ENCODE peak calls at places on chromosomes 7 and 10, in four cellular contexts. J is IMR-90, V is mesenchymal stem cell, M is neuronal stem cell. Q is an unnamed sample.
A peak's percentile ranks its signal among the peaks of the same experiment; 100 is the strongest.

GRCh38 chr10:125756196-125756595 is 19.4 kb downstream of the MMP21 start:
- DNase-seq in M (no peak), J (no peak), V (no peak), Q (no peak)

GRCh38 chr10:23885853-23886252 is 323.1 kb upstream of the KIAA1217 start:
- DNase-seq in M (no peak), V (no peak), J (no peak), Q (no peak)

GRCh38 chr7:6399351-6399750 is 48.4 kb downstream of the DAGLB start:
- DNase-seq in V (no peak), M (no peak), J (no peak), Q (no peak)

GRCh38 chr10:18607979-18608378 is 43.4 kb downstream of the NSUN6 start:
- DNase-seq in V (no peak), M (no peak), J (peak; percentile 31), Q (no peak)

GRCh38 chr7:2309889-2310331 is 4.3 kb downstream of the SNX8 start:
- DNase-seq in J (peak; percentile 89), M (peak; percentile 73), V (peak; percentile 93), Q (peak; percentile 86)

GRCh38 chr10:51832652-51833383 is 133.4 kb upstream of the CSTF2T start:
- DNase-seq in J (peak; percentile 93), V (peak; percentile 72), M (no peak), Q (no peak)

GRCh38 chr7:94295805-94296204 is 98.9 kb upstream of the COL1A2 start:
- DNase-seq in M (no peak), V (peak; percentile 82), J (peak; percentile 85), Q (no peak)

GRCh38 chr7:35828817-35829216 is 28.0 kb downstream of the SEPTIN7 start:
- DNase-seq in V (no peak), J (no peak), M (no peak), Q (no peak)

GRCh38 chr7:51140203-51140938 is 176.2 kb downstream of the COBL start:
- DNase-seq in M (no peak), J (no peak), V (no peak), Q (no peak)

GRCh38 chr7:130444230-130444629 is 3.4 kb upstream of the CEP41 start:
- DNase-seq in J (peak; percentile 63), M (no peak), V (peak; percentile 26), Q (no peak)

GRCh38 chr7:159143780-159144755 is 599 bp downstream of the VIPR2 start:
- DNase-seq in V (no peak), J (no peak), M (peak; percentile 23), Q (peak; percentile 47)

GRCh38 chr7:150962743-150963399 is 15.2 kb downstream of the KCNH2 start:
- DNase-seq in M (no peak), J (peak; percentile 37), V (peak; percentile 57), Q (peak; percentile 82)

GRCh38 chr7:1129431-1129830 is 30.6 kb downstream of the ZFAND2A start:
- DNase-seq in M (no peak), J (no peak), V (no peak), Q (no peak)

GRCh38 chr10:8254350-8254749 is 199.9 kb downstream of the GATA3 start:
- DNase-seq in V (no peak), M (no peak), J (no peak), Q (no peak)

GRCh38 chr10:3774814-3775670 is 10.0 kb downstream of the KLF6 start:
- DNase-seq in J (peak; percentile 91), M (no peak), V (peak; percentile 96), Q (peak; percentile 10)

GRCh38 chr7:123463890-123464289 is 70.5 kb downstream of the IQUB start:
- DNase-seq in J (no peak), M (no peak), V (no peak), Q (no peak)

GRCh38 chr10:86817246-86817645 is 60.8 kb downstream of the BMPR1A start:
- DNase-seq in V (no peak), J (no peak), M (no peak), Q (no peak)

GRCh38 chr7:146554568-146554967 is 438.0 kb downstream of the CNTNAP2 start:
- DNase-seq in J (no peak), M (no peak), V (no peak), Q (no peak)

GRCh38 chr10:79209831-79210230 is 137.4 kb upstream of the PPIF start:
- DNase-seq in J (no peak), V (no peak), M (no peak), Q (no peak)

GRCh38 chr7:50304911-50305621 is 550 bp downstream of the IKZF1 start:
- DNase-seq in V (no peak), J (no peak), M (no peak), Q (no peak)

GRCh38 chr10:91054325-91054724 is 133.4 kb upstream of the ANKRD1 start:
- DNase-seq in V (peak; percentile 30), M (peak; percentile 51), J (no peak), Q (no peak)

GRCh38 chr10:26269754-26270153 is 53.2 kb downstream of the GAD2 start:
- DNase-seq in V (no peak), M (peak; percentile 30), J (no peak), Q (no peak)

GRCh38 chr10:11906714-11907113 is 83.6 kb downstream of the PROSER2 start:
- DNase-seq in M (no peak), V (no peak), J (no peak), Q (no peak)

GRCh38 chr7:135291809-135292253 is 58.2 kb downstream of the STRA8 start:
- DNase-seq in M (no peak), V (no peak), J (peak; percentile 86), Q (peak; percentile 8)

GRCh38 chr7:48419401-48419800 is 248.1 kb downstream of the ABCA13 start:
- DNase-seq in J (no peak), V (no peak), M (no peak), Q (no peak)

GRCh38 chr10:34751272-34751671 is 63.8 kb downstream of the PARD3 start:
- DNase-seq in M (no peak), V (no peak), J (no peak), Q (no peak)

GRCh38 chr7:117269895-117270294 is 53.0 kb downstream of the WNT2 start:
- DNase-seq in M (no peak), V (peak; percentile 83), J (peak; percentile 91), Q (no peak)

GRCh38 chr10:104824378-104825006 is 183.4 kb downstream of the SORCS3 start:
- DNase-seq in M (peak; percentile 60), V (no peak), J (no peak), Q (peak; percentile 61)

GRCh38 chr10:61280303-61280702 is 172.9 kb downstream of the TMEM26 start:
- DNase-seq in V (peak; percentile 39), J (peak; percentile 53), M (no peak), Q (no peak)

GRCh38 chr7:117069379-117069778 is 116.1 kb downstream of the ST7 start:
- DNase-seq in J (no peak), V (no peak), M (no peak), Q (no peak)

GRCh38 chr7:74466196-74466813 is 12.6 kb downstream of the GTF2IRD1 start:
- DNase-seq in V (no peak), M (no peak), J (no peak), Q (no peak)

GRCh38 chr7:55084307-55084706 is 65.5 kb downstream of the EGFR start:
- DNase-seq in V (no peak), M (no peak), J (no peak), Q (no peak)

GRCh38 chr7:55083206-55083605 is 64.4 kb downstream of the EGFR start:
- DNase-seq in V (peak; percentile 83), M (no peak), J (peak; percentile 70), Q (no peak)

GRCh38 chr7:55087521-55087961 is 68.7 kb downstream of the EGFR start:
- DNase-seq in J (no peak), V (no peak), M (no peak), Q (no peak)

GRCh38 chr7:55086413-55087201 is 67.8 kb downstream of the EGFR start:
- DNase-seq in V (peak; percentile 91), M (no peak), J (peak; percentile 90), Q (no peak)

GRCh38 chr7:55085511-55086412 is 66.9 kb downstream of the EGFR start:
- DNase-seq in J (no peak), V (no peak), M (no peak), Q (no peak)
- H3K4me2 ChIP-seq in J (peak overlapping the region; percentile 90), V (peak overlapping the region; percentile 27), M (no peak overlapping the region), Q (no peak overlapping the region)

GRCh38 chr10:19815036-19815435 is 1.2 kb upstream of the PLXDC2 start:
- DNase-seq in J (no peak), V (no peak), M (no peak), Q (no peak)
- H2BK5ac ChIP-seq in J (no peak overlapping the region), V (no peak overlapping the region), M (peak overlapping the region; percentile 100), Q (no peak overlapping the region)

DNA sequence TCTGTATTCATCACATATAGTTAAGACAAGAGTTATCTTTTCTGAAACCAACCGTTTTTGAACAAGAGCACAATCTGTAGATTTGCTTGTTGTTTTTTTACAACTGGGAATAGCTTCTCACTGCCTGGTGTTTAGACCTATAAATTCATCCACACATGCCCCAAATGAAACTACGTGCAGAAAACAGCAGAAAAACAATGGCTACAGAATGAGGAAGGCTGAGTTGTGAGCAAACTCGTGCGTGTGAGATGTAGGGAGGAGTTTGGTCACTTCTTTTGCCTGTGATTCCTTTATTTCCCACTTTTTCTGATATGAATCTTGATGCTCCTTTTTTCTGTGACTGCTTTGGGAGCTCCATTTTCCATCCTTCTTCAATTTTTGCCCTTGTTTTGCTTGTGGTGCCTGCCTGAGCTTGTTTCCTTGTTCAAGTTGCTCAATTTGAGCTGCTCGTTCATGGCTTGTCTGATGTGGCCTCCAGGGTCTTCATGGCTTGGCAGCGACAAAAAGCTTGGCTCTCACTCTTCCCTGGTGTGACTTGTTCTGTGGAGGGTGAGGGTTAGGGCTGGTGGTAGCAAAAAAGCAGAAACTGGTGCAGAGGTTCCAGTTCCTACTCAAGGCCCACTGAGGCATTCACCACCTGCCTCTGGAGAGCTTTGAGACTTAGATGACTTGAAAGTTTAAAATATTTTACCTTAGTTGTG is 76.9 kb downstream of the ZNF365 start:
- DNase-seq in M (no peak), V (no peak), J (no peak), Q (no peak)
- H3K4me2 ChIP-seq in M (no peak overlapping the region), V (no peak overlapping the region), J (no peak overlapping the region), Q (no peak overlapping the region)

GRCh38 chr7:129055294-129055816 is 444 bp upstream of the TNPO3 start:
- DNase-seq in M (no peak), V (no peak), J (no peak), Q (no peak)
- H2BK5ac ChIP-seq in M (no peak overlapping the region), V (no peak overlapping the region), J (peak overlapping the region; percentile 89), Q (no peak overlapping the region)

DNA sequence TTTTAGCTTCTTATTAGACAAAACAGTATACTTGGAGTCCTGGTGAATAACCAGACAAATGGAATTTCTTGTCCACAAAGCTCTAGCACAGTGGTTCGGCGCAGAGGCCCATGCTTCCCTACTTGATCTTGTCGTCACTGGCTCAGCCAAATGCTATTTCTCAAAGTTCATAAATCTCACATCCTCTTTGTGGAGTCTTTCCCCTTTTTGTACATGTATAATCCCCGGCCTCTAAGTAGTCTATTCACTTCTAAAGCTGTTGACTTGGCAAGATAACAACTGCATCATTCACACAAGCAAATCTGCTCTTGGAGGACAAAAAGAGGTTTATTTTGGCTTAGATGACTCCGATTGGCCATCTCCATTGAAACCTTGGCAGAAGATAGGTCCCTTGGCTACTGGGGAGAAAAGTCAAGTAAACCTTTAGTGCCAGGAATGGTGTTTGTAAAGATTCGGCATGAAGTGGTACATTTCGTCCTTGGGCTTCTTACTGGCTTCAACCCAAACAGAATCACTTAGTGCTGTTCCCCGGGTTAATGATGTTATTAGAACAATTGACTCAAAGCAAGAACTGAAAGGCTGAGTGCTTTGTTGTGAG is 5.1 kb upstream of the AKR1E2 start:
- DNase-seq in V (no peak), M (no peak), J (no peak), Q (no peak)
- H3K4me2 ChIP-seq in V (no peak overlapping the region), M (no peak overlapping the region), J (no peak overlapping the region), Q (no peak overlapping the region)

GRCh38 chr10:94623572-94623971 is 60.0 kb upstream of the CYP2C18 start:
- DNase-seq in J (no peak), M (no peak), V (no peak), Q (peak; percentile 50)
- H2BK5ac ChIP-seq in J (no peak overlapping the region), M (no peak overlapping the region), V (no peak overlapping the region), Q (no peak overlapping the region)

Q was measured in H9.